ENCODE peak calls at places on chromosome 19, in four cellular contexts. Y is ovary; A is tibial nerve; I is CD8-positive, alpha-beta T cell. W is an unnamed sample.

GRCh38 chr19:45994456-45994988 is 745 bp upstream of the CCDC61 start:
- DNase-seq in I (no peak), A (no peak), Y (no peak), W (no peak)

GRCh38 chr19:31118292-31118925 is 230.8 kb downstream of the TSHZ3 start:
- DNase-seq in I (no peak), A (peak; percentile 20), Y (no peak), W (no peak)

GRCh38 chr19:4391701-4392543 is 8.4 kb downstream of the SH3GL1 start:
- DNase-seq in Y (peak; percentile 58), I (no peak), A (no peak), W (no peak)

GRCh38 chr19:31185261-31185660 is 164.0 kb downstream of the TSHZ3 start:
- DNase-seq in Y (no peak), A (no peak), I (no peak), W (no peak)

GRCh38 chr19:45380107-45380506 is 9.7 kb upstream of the ERCC2 start:
- DNase-seq in Y (no peak), I (no peak), A (no peak), W (no peak)

GRCh38 chr19:35088514-35088913 is 27.1 kb upstream of the FXYD3 start:
- DNase-seq in I (no peak), Y (no peak), A (no peak), W (no peak)

GRCh38 chr19:43784981-43785808 is 4.4 kb upstream of the KCNN4 start:
- DNase-seq in I (peak; percentile 52), A (no peak), Y (peak; percentile 38), W (no peak)

GRCh38 chr19:14113762-14114414 is 3.7 kb downstream of the PRKACA start:
- DNase-seq in I (peak; percentile 65), Y (peak; percentile 57), A (no peak), W (no peak)

GRCh38 chr19:18649371-18650047 is 12.7 kb downstream of the KLHL26 start:
- DNase-seq in A (peak; percentile 64), Y (peak; percentile 74), I (no peak), W (no peak)

GRCh38 chr19:13788991-13789390 is 6.3 kb upstream of the ZSWIM4 start:
- DNase-seq in Y (no peak), I (peak; percentile 40), A (no peak), W (peak; percentile 32)

GRCh38 chr19:49214701-49215100 is 57.1 kb downstream of the TRPM4 start:
- DNase-seq in I (no peak), Y (no peak), A (no peak), W (no peak)

GRCh38 chr19:8324186-8325050 is 3.1 kb downstream of the RPS28 start:
- DNase-seq in Y (no peak), A (no peak), I (no peak), W (no peak)
- TF ChIP-seq CTCF in Y (no peak), A (no peak), I (no peak), W (no peak)

GRCh38 chr19:51377422-51377821 is 5.0 kb upstream of the NKG7 start:
- DNase-seq in Y (no peak), A (no peak), I (no peak), W (no peak)
- H3K9me3 ChIP-seq in Y (no peaks in the 10 kb centered on the region), A (no peaks in the 10 kb centered on the region), I (no peaks in the 10 kb centered on the region), W (peaks cover 6% of the 10 kb centered on the region)

GRCh38 chr19:38270587-38271167 is 6.3 kb downstream of the SPINT2 start:
- DNase-seq in I (no peak), Y (no peak), A (no peak), W (no peak)
- H3K27ac ChIP-seq in I (no peak overlapping the region), Y (no peak overlapping the region), A (no peak overlapping the region), W (no peak overlapping the region)

GRCh38 chr19:2084993-2085720 is 11.0 kb downstream of the MOB3A start:
- DNase-seq in I (peak; percentile 92), A (no peak), Y (no peak), W (peak; percentile 86)
- TF ChIP-seq CTCF in I (no peak), A (no peak), Y (no peak), W (no peak)

W was measured in CD4-positive, alpha-beta T cell.